ENCODE peak calls at places on chromosomes 3 and 15, in seven cellular contexts. S is endothelial cell of umbilical vein, Y is HCT116, E is GM12878, G is K562, I is HepG2, Q is H1. W is an unnamed sample.

GRCh38 chr3:55782351-55782750 is 295.2 kb upstream of the WNT5A start:
- DNase-seq in S (no peak), Y (no peak), E (no peak), G (no peak), I (no peak), Q (no peak), W (no peak)

GRCh38 chr3:32200991-32201758 is 37.3 kb upstream of the CMTM8 start:
- DNase-seq in S (peak), Y (no peak), E (no peak), G (no peak), I (no peak), Q (no peak), W (no peak)

GRCh38 chr15:65912235-65912634 is 42.9 kb downstream of the RAB11A start:
- DNase-seq in S (no peak), Y (no peak), E (no peak), G (no peak), I (no peak), Q (no peak), W (no peak)

GRCh38 chr15:70271422-70272088 is 173.8 kb upstream of the TLE3 start:
- DNase-seq in S (peak), Y (peak), E (no peak), G (no peak), I (no peak), Q (peak), W (no peak)

GRCh38 chr3:169104541-169104940 is 559.0 kb downstream of the MECOM start:
- DNase-seq in S (no peak), Y (peak), E (no peak), G (no peak), I (no peak), Q (no peak), W (no peak)

GRCh38 chr3:6528951-6529350 is 332.0 kb upstream of the GRM7 start:
- DNase-seq in S (no peak), Y (peak), E (no peak), G (no peak), I (peak), Q (no peak), W (no peak)

GRCh38 chr15:44536298-44536961 is 517 bp upstream of the EIF3J start:
- DNase-seq in S (peak), Y (peak), E (no peak), G (peak), I (peak), Q (peak), W (no peak)

GRCh38 chr3:157127831-157128767 is 31.8 kb downstream of the CCNL1 start:
- DNase-seq in S (peak), Y (peak), E (no peak), G (peak), I (peak), Q (no peak), W (no peak)

GRCh38 chr3:106302451-106303221 is 433.8 kb upstream of the CBLB start:
- DNase-seq in S (no peak), Y (no peak), E (peak), G (no peak), I (no peak), Q (no peak), W (no peak)

GRCh38 chr15:61228025-61228901 is 839 bp downstream of the RORA start:
- DNase-seq in S (no peak), Y (no peak), E (no peak), G (no peak), I (no peak), Q (no peak), W (no peak)

GRCh38 chr15:89366656-89367393 is 32.2 kb upstream of the POLG start:
- DNase-seq in S (no peak), Y (no peak), E (no peak), G (no peak), I (no peak), Q (no peak), W (no peak)

GRCh38 chr15:89364741-89365450 is 30.3 kb upstream of the POLG start:
- DNase-seq in S (no peak), Y (no peak), E (no peak), G (no peak), I (no peak), Q (no peak), W (no peak)

GRCh38 chr15:89364341-89364740 is 29.7 kb upstream of the POLG start:
- DNase-seq in S (no peak), Y (no peak), E (no peak), G (no peak), I (no peak), Q (no peak), W (no peak)

GRCh38 chr15:89363770-89364169 is 29.1 kb upstream of the POLG start:
- DNase-seq in S (no peak), Y (no peak), E (no peak), G (no peak), I (no peak), Q (no peak), W (no peak)

GRCh38 chr15:89365457-89366055 is 30.9 kb upstream of the POLG start:
- DNase-seq in S (no peak), Y (no peak), E (no peak), G (no peak), I (no peak), Q (no peak), W (no peak)
- TF ChIP-seq EZH2 in S (peak), Y (no peak), E (no peak), G (no peak), I (no peak), Q (peak), W (no peak)

GRCh38 chr3:28139288-28139687 is 102.1 kb upstream of the CMC1 start:
- DNase-seq in S (no peak), Y (no peak), E (no peak), G (no peak), I (no peak), Q (no peak), W (no peak)
- TF ChIP-seq POLR2AphosphoS5 in S (no peak), Y (no peak), E (no peak), G (no peak), I (no peak), Q (no peak), W (no peak)

GRCh38 chr3:50591196-50591741 is 20.3 kb downstream of the CISH start:
- DNase-seq in S (no peak), Y (no peak), E (no peak), G (no peak), I (no peak), Q (no peak), W (no peak)

GRCh38 chr3:50586763-50587070 is 17.4 kb downstream of the HEMK1 start:
- DNase-seq in S (no peak), Y (no peak), E (no peak), G (no peak), I (no peak), Q (no peak), W (no peak)

GRCh38 chr3:50587373-50587772 is 18.1 kb downstream of the HEMK1 start:
- DNase-seq in S (no peak), Y (no peak), E (no peak), G (no peak), I (no peak), Q (no peak), W (no peak)

GRCh38 chr3:50587806-50588758 is 18.8 kb downstream of the HEMK1 start:
- DNase-seq in S (no peak), Y (no peak), E (peak), G (no peak), I (peak), Q (no peak), W (no peak)

DNA sequence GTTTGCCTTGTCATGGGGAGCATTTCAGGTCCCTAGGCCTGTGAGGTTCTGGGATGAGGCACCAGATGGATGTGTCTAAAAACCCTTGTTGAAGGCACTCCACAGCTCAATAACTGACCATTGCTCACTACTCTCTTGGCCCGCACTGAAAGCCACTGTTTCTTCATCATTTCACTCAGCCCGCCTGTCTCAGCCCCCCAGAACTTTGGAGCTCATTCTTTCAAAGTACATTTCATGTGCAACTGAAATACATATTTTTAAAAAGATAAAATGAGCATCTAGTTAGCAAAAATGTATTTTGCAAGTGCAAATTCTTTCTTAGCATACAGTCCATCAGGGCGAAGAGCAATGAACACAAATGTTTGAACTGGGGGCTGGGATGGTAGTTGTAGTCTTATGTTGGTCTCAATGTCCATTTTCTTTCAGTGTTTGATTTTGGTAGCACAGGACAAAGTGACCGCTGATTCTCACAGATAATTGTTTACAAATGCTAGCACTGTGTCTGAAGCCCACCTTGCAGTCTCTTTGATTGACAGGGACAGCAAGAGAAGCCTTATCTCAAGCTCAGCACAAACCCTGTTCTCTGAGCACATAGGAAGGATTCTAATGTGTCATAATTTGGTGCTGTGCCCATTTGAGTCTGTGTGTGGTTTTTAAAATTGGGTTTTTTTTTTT is 19.6 kb downstream of the HEMK1 start:
- DNase-seq in S (no peak), Y (no peak), E (no peak), G (peak), I (peak), Q (no peak), W (no peak)
- H3K9ac ChIP-seq in S (no peak), Y (no peak), E (no peak), G (peak), I (peak), Q (no peak), W (no peak)

GRCh38 chr3:147412917-147413711 is 3.9 kb downstream of the ZIC1 start:
- DNase-seq in S (no peak), Y (no peak), E (no peak), G (no peak), I (no peak), Q (no peak), W (no peak)

GRCh38 chr3:147415819-147416218 is 6.7 kb downstream of the ZIC1 start:
- DNase-seq in S (no peak), Y (no peak), E (no peak), G (no peak), I (no peak), Q (no peak), W (no peak)

GRCh38 chr3:147413712-147414325 is 4.7 kb downstream of the ZIC1 start:
- DNase-seq in S (no peak), Y (no peak), E (no peak), G (no peak), I (no peak), Q (no peak), W (no peak)

GRCh38 chr3:147415337-147415736 is 6.2 kb downstream of the ZIC1 start:
- DNase-seq in S (no peak), Y (no peak), E (no peak), G (peak), I (no peak), Q (no peak), W (no peak)

DNA sequence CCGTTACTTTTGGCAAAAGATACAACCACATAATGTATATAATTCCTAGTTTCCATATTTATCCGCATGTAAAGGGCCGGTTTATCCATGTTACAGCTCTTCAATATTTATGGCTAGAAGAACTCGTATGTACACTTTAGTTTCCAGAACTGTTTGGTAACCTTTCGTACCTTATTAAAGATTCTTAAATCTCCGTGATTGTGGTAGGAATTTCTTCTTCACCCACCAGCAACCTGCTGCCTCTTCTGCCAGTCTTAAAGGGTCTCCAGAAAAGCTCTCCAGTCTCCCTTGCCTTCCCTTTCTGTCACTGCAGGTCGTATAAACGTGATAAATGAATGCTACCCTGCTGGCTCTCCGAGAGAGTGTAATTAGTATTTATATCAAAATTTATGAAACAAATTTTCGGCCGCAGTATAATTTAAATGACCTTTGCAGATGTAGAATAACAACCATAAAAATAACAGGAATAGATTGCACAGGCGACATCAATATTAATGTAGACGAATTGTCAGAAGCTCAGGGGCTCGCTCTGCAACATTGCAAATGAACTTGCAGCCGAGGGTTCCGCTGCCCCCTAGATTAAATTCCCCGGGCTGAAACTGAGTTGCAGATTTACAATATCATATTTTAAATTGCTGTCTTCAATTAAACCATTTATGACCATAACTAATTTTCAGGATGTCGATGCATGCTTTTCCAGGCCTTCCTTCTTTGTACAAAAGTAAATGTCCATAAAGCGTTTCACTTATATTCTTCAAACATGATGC is 5.4 kb downstream of the ZIC1 start:
- DNase-seq in S (no peak), Y (no peak), E (no peak), G (no peak), I (no peak), Q (no peak), W (peak)
- TF ChIP-seq EZH2 in S (no peak), Y (no peak), E (no peak), G (no peak), I (no peak), Q (peak), W (no peak)

GRCh38 chr15:99143655-99144610 is 39.1 kb downstream of the SYNM start:
- DNase-seq in S (no peak), Y (no peak), E (no peak), G (no peak), I (peak), Q (no peak), W (no peak)
- TF ChIP-seq POLR2AphosphoS5 in S (no peak), Y (no peak), E (no peak), G (no peak), I (no peak), Q (no peak), W (no peak)

GRCh38 chr3:52091566-52092290 is 35.4 kb upstream of the DUSP7 start:
- DNase-seq in S (no peak), Y (no peak), E (no peak), G (no peak), I (no peak), Q (no peak), W (no peak)
- H3K9ac ChIP-seq in S (no peak), Y (no peak), E (no peak), G (no peak), I (no peak), Q (peak), W (no peak)

DNA sequence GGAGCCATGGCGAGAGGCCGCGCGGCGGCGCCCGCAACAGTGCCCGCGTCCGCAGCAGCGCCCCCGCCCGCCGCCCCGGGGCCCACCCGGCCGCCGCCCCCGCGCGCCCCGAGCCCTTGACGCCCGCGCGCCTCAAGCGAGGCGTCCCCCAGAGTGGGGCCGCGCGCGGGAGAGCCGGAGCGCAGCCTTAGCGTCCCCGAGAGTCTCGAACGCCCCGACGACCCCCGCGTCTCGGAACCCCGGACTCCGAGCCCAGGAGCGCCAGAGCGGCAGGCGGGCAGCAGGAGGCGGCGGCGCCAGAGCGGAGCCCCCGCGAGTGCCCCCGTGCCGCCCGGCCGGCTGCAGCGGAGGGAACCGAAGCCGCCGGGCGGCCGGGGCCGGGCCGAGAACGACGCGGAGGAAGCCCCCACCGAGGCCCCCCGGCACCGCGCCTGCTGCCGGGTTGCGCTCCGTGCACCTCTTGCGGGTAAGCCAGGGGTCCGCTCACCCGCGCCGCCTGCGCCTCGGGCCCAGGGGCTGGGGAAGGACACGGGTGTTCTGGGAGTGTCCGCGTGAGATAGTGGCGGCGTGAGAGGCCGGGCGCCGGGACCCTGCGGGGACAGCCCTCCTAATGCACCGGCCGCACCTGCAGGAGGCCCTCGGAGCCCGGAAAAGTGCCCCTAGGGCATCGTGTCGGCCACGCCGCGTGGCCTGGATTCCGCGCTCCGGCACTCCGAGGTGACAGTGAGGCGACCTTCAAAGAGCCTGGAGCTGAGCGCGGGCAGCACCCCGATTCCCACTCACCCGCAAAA is 51.9 kb upstream of the ULK4 start:
- DNase-seq in S (no peak), Y (no peak), E (no peak), G (peak), I (no peak), Q (no peak), W (no peak)
- TF ChIP-seq EZH2 in S (no peak), Y (no peak), E (no peak), G (no peak), I (no peak), Q (no peak), W (no peak)

W was measured in SK-N-MC.